ENCODE peak calls at places on chromosomes 11 and 22, in four cellular contexts. One of them, this sample, is unnamed.

GRCh38 chr22:24865508-24865907 is 59.5 kb downstream of the SGSM1 start:
- DNase-seq in esophagus squamous epithelium: no peak
- DNase-seq in body of pancreas: no peak
- DNase-seq in adrenal gland: no peak
- DNase-seq in this sample: no peak

GRCh38 chr11:31974737-31975136 is 116.1 kb upstream of the RCN1 start:
- DNase-seq in adrenal gland: no peak
- DNase-seq in body of pancreas: no peak
- DNase-seq in esophagus squamous epithelium: no peak
- DNase-seq in this sample: no peak

GRCh38 chr11:106161775-106162174 is 84.3 kb downstream of the AASDHPPT start:
- DNase-seq in adrenal gland: no peak
- DNase-seq in esophagus squamous epithelium: no peak
- DNase-seq in body of pancreas: no peak
- DNase-seq in this sample: no peak

GRCh38 chr11:34512810-34513673 is 552 bp downstream of the ELF5 start:
- DNase-seq in adrenal gland: peak; percentile 69
- DNase-seq in body of pancreas: peak; percentile 64
- DNase-seq in esophagus squamous epithelium: no peak
- DNase-seq in this sample: peak; percentile 61

GRCh38 chr11:2807801-2808241 is 77.8 kb downstream of the CDKN1C start:
- DNase-seq in body of pancreas: peak; percentile 14
- DNase-seq in esophagus squamous epithelium: no peak
- DNase-seq in adrenal gland: peak; percentile 50
- DNase-seq in this sample: no peak

GRCh38 chr22:22703715-22704114 is 59.3 kb downstream of the GGTLC2 start:
- DNase-seq in body of pancreas: no peak
- DNase-seq in esophagus squamous epithelium: no peak
- DNase-seq in adrenal gland: peak; percentile 11
- DNase-seq in this sample: no peak

GRCh38 chr11:95375881-95376280 is 144.9 kb upstream of the SESN3 start:
- DNase-seq in adrenal gland: no peak
- DNase-seq in esophagus squamous epithelium: no peak
- DNase-seq in body of pancreas: no peak
- DNase-seq in this sample: no peak

GRCh38 chr11:64334764-64335741 is 5.0 kb upstream of the CCDC88B start:
- DNase-seq in body of pancreas: peak; percentile 47
- DNase-seq in adrenal gland: peak; percentile 96
- DNase-seq in esophagus squamous epithelium: no peak
- DNase-seq in this sample: peak; percentile 98

GRCh38 chr11:60932605-60933346 is 8.5 kb downstream of the TMEM132A start:
- DNase-seq in esophagus squamous epithelium: no peak
- DNase-seq in adrenal gland: no peak
- DNase-seq in body of pancreas: no peak
- DNase-seq in this sample: no peak

GRCh38 chr22:46075764-46076531 is 74.4 kb upstream of the PPARA start:
- DNase-seq in body of pancreas: peak; percentile 34
- DNase-seq in esophagus squamous epithelium: no peak
- DNase-seq in adrenal gland: peak; percentile 54
- DNase-seq in this sample: no peak

GRCh38 chr11:114291847-114292680 is 4.1 kb upstream of the NNMT start:
- DNase-seq in esophagus squamous epithelium: no peak
- DNase-seq in adrenal gland: no peak
- DNase-seq in body of pancreas: no peak
- DNase-seq in this sample: no peak

GRCh38 chr22:24413726-24414385 is 13.5 kb upstream of the ADORA2A start:
- DNase-seq in esophagus squamous epithelium: no peak
- DNase-seq in adrenal gland: no peak
- DNase-seq in body of pancreas: no peak
- DNase-seq in this sample: no peak

GRCh38 chr11:101863361-101863760 is 51.4 kb upstream of the CEP126 start:
- DNase-seq in body of pancreas: no peak
- DNase-seq in esophagus squamous epithelium: no peak
- DNase-seq in adrenal gland: no peak
- DNase-seq in this sample: no peak

GRCh38 chr11:10029386-10030121 is 264.5 kb downstream of the SBF2 start:
- DNase-seq in body of pancreas: no peak
- DNase-seq in esophagus squamous epithelium: no peak
- DNase-seq in adrenal gland: no peak
- DNase-seq in this sample: no peak

GRCh38 chr11:107783121-107783520 is 71.3 kb upstream of the SLN start:
- DNase-seq in esophagus squamous epithelium: no peak
- DNase-seq in body of pancreas: no peak
- DNase-seq in adrenal gland: no peak
- DNase-seq in this sample: no peak

GRCh38 chr11:66951927-66952337 is 6.3 kb downstream of the PC start:
- DNase-seq in body of pancreas: peak; percentile 58
- DNase-seq in esophagus squamous epithelium: no peak
- DNase-seq in adrenal gland: peak; percentile 78
- DNase-seq in this sample: no peak

GRCh38 chr11:34525887-34526657 is 12.5 kb upstream of the ELF5 start:
- DNase-seq in esophagus squamous epithelium: no peak
- DNase-seq in body of pancreas: no peak
- DNase-seq in adrenal gland: no peak
- DNase-seq in this sample: no peak

GRCh38 chr11:87056091-87056490 is 18.4 kb downstream of the TMEM135 start:
- DNase-seq in esophagus squamous epithelium: no peak
- DNase-seq in adrenal gland: no peak
- DNase-seq in body of pancreas: no peak
- DNase-seq in this sample: no peak

GRCh38 chr11:976431-977160 is 50.9 kb downstream of the AP2A2 start:
- DNase-seq in esophagus squamous epithelium: no peak
- DNase-seq in body of pancreas: no peak
- DNase-seq in adrenal gland: no peak
- DNase-seq in this sample: no peak

GRCh38 chr11:92225563-92226308 is 1.1 kb downstream of the FAT3 start:
- DNase-seq in adrenal gland: no peak
- DNase-seq in body of pancreas: no peak
- DNase-seq in esophagus squamous epithelium: no peak
- DNase-seq in this sample: no peak

GRCh38 chr11:59102259-59102765 is 4.7 kb upstream of the FAM111B start:
- DNase-seq in esophagus squamous epithelium: no peak
- DNase-seq in body of pancreas: peak; percentile 56
- DNase-seq in adrenal gland: peak; percentile 71
- DNase-seq in this sample: peak; percentile 33

GRCh38 chr11:59822989-59823566 is 12.5 kb upstream of the MRPL16 start:
- DNase-seq in esophagus squamous epithelium: no peak
- DNase-seq in body of pancreas: peak; percentile 51
- DNase-seq in adrenal gland: peak; percentile 58
- DNase-seq in this sample: peak; percentile 79

GRCh38 chr11:67998150-67999045 is 5.5 kb downstream of the UNC93B1 start:
- DNase-seq in adrenal gland: no peak
- DNase-seq in esophagus squamous epithelium: no peak
- DNase-seq in body of pancreas: no peak
- DNase-seq in this sample: no peak

GRCh38 chr11:47500121-47500520 is 51.2 kb upstream of the RAPSN start:
- DNase-seq in body of pancreas: no peak
- DNase-seq in adrenal gland: no peak
- DNase-seq in esophagus squamous epithelium: no peak
- DNase-seq in this sample: no peak

GRCh38 chr11:59173964-59174663 is 2.2 kb downstream of the DTX4 start:
- DNase-seq in adrenal gland: no peak
- DNase-seq in body of pancreas: peak; percentile 56
- DNase-seq in esophagus squamous epithelium: no peak
- DNase-seq in this sample: no peak

GRCh38 chr11:36509265-36509664 is 807 bp downstream of the TRAF6 start:
- DNase-seq in esophagus squamous epithelium: no peak
- DNase-seq in body of pancreas: no peak
- DNase-seq in adrenal gland: no peak
- DNase-seq in this sample: peak; percentile 71

GRCh38 chr22:48088226-48088625 is 1325.8 kb downstream of the TBC1D22A start:
- DNase-seq in esophagus squamous epithelium: no peak
- DNase-seq in adrenal gland: no peak
- DNase-seq in body of pancreas: no peak
- DNase-seq in this sample: no peak

GRCh38 chr11:106920899-106921504 is 97.3 kb downstream of the GUCY1A2 start:
- DNase-seq in body of pancreas: no peak
- DNase-seq in esophagus squamous epithelium: no peak
- DNase-seq in adrenal gland: no peak
- DNase-seq in this sample: no peak

GRCh38 chr11:115916596-115916995 is 412.4 kb upstream of the CADM1 start:
- DNase-seq in esophagus squamous epithelium: no peak
- DNase-seq in body of pancreas: no peak
- DNase-seq in adrenal gland: no peak
- DNase-seq in this sample: no peak

GRCh38 chr22:21632237-21632895 is at the start of gene CCDC116:
- DNase-seq in adrenal gland: no peak
- DNase-seq in body of pancreas: no peak
- DNase-seq in esophagus squamous epithelium: no peak
- DNase-seq in this sample: peak; percentile 44

GRCh38 chr11:35463211-35463810 is 44.0 kb upstream of the SLC1A2 start:
- DNase-seq in adrenal gland: no peak
- DNase-seq in body of pancreas: no peak
- DNase-seq in esophagus squamous epithelium: no peak
- DNase-seq in this sample: no peak

GRCh38 chr11:65113361-65113756 is 1.7 kb downstream of the TM7SF2 start:
- DNase-seq in body of pancreas: peak; percentile 56
- DNase-seq in adrenal gland: peak; percentile 78
- DNase-seq in esophagus squamous epithelium: no peak
- DNase-seq in this sample: peak; percentile 53

GRCh38 chr11:65538915-65539374 is 14.1 kb downstream of the SCYL1 start:
- DNase-seq in adrenal gland: no peak
- DNase-seq in esophagus squamous epithelium: no peak
- DNase-seq in body of pancreas: no peak
- DNase-seq in this sample: no peak

GRCh38 chr22:26718905-26719304 is 61.5 kb downstream of the MIAT start:
- DNase-seq in adrenal gland: no peak
- DNase-seq in body of pancreas: no peak
- DNase-seq in esophagus squamous epithelium: no peak
- DNase-seq in this sample: no peak

GRCh38 chr22:30635273-30636225 is at the start of gene SLC35E4:
- DNase-seq in body of pancreas: peak; percentile 94
- DNase-seq in esophagus squamous epithelium: peak; percentile 49
- DNase-seq in adrenal gland: peak; percentile 95
- DNase-seq in this sample: peak; percentile 90
- TF ChIP-seq POLR2A in body of pancreas: peak; percentile 83
- TF ChIP-seq POLR2A in esophagus squamous epithelium: peak; percentile 79
- TF ChIP-seq POLR2A in adrenal gland: peak; percentile 72
- TF ChIP-seq POLR2A in this sample: peak; percentile 35

DNA sequence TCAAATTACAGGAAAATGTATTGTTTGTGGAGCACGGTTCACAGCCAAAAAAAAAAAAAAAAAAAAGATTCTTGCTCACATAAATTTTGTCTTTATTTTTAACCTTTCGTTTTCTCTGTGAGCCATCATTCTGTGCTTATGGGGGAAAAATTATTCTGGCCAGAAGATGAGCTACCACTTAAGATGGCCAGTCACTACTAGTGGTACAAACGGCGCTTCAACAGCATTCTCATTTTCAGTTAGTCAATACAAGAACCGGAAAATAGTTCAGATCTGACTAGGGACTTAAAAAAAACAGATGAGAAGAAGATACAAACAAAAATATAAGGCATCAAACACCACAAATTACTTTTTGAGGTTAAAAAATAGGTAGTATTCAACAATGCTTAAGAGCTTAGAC is 158.6 kb upstream of the CNTN5 start:
- DNase-seq in body of pancreas: no peak
- DNase-seq in esophagus squamous epithelium: no peak
- DNase-seq in adrenal gland: no peak
- DNase-seq in this sample: no peak
- TF ChIP-seq POLR2A in body of pancreas: no peak
- TF ChIP-seq POLR2A in esophagus squamous epithelium: no peak
- TF ChIP-seq POLR2A in adrenal gland: no peak
- TF ChIP-seq POLR2A in this sample: no peak

GRCh38 chr22:19132693-19133400 is 1.7 kb downstream of the TSSK2 start:
- DNase-seq in adrenal gland: no peak
- DNase-seq in body of pancreas: no peak
- DNase-seq in esophagus squamous epithelium: no peak
- DNase-seq in this sample: no peak
- TF ChIP-seq POLR2A in adrenal gland: no peak
- TF ChIP-seq POLR2A in body of pancreas: no peak
- TF ChIP-seq POLR2A in esophagus squamous epithelium: no peak
- TF ChIP-seq POLR2A in this sample: no peak

GRCh38 chr11:118144869-118145268 is 7.8 kb downstream of the SCN4B start:
- DNase-seq in body of pancreas: no peak
- DNase-seq in esophagus squamous epithelium: no peak
- DNase-seq in adrenal gland: no peak
- DNase-seq in this sample: no peak

GRCh38 chr11:118146554-118146953 is 6.1 kb downstream of the SCN4B start:
- DNase-seq in esophagus squamous epithelium: no peak
- DNase-seq in adrenal gland: no peak
- DNase-seq in body of pancreas: no peak
- DNase-seq in this sample: no peak

GRCh38 chr11:118143661-118144185 is 8.9 kb downstream of the SCN4B start:
- DNase-seq in esophagus squamous epithelium: no peak
- DNase-seq in body of pancreas: no peak
- DNase-seq in adrenal gland: no peak
- DNase-seq in this sample: no peak

GRCh38 chr11:118144301-118144701 is 8.3 kb downstream of the SCN4B start:
- DNase-seq in body of pancreas: no peak
- DNase-seq in adrenal gland: no peak
- DNase-seq in esophagus squamous epithelium: no peak
- DNase-seq in this sample: no peak

GRCh38 chr11:118145285-118146227 is 7.1 kb downstream of the SCN4B start:
- DNase-seq in esophagus squamous epithelium: peak; percentile 33
- DNase-seq in adrenal gland: peak; percentile 91
- DNase-seq in body of pancreas: peak; percentile 92
- DNase-seq in this sample: peak; percentile 74
- TF ChIP-seq POLR2A in esophagus squamous epithelium: peak; percentile 37
- TF ChIP-seq POLR2A in adrenal gland: no peak
- TF ChIP-seq POLR2A in body of pancreas: no peak
- TF ChIP-seq POLR2A in this sample: no peak

This sample was measured in erythroblast.